ENCODE peak calls at places on chromosomes 5 and 9, in five cellular contexts. F is BJ, Y is endothelial cell, H is progenitor cell of endocrine pancreas, I is AG09309. K is an unnamed sample.

GRCh38 chr5:150503977-150504620 is 3.8 kb upstream of the NDST1 start:
- DNase-seq in F (no peak), Y (no peak), H (no peak), I (no peak), K (no peak)

GRCh38 chr9:70484232-70485130 is 70.0 kb upstream of the KLF9 start:
- DNase-seq in F (no peak), Y (peak), H (no peak), I (no peak), K (peak)

GRCh38 chr5:14143509-14143842 is 334 bp downstream of the TRIO start:
- DNase-seq in F (no peak), Y (no peak), H (no peak), I (no peak), K (no peak)

GRCh38 chr5:67065237-67065636 is 131.4 kb downstream of the CD180 start:
- DNase-seq in F (no peak), Y (no peak), H (no peak), I (no peak), K (no peak)

GRCh38 chr9:76218151-76218867 is 175.9 kb downstream of the RFK start:
- DNase-seq in F (no peak), Y (no peak), H (no peak), I (no peak), K (no peak)

GRCh38 chr9:17651725-17652124 is 72.9 kb downstream of the SH3GL2 start:
- DNase-seq in F (no peak), Y (no peak), H (no peak), I (no peak), K (no peak)

GRCh38 chr5:93800988-93801811 is 59.8 kb upstream of the POU5F2 start:
- DNase-seq in F (no peak), Y (no peak), H (no peak), I (no peak), K (no peak)

GRCh38 chr9:131805803-131806202 is 65.9 kb upstream of the RAPGEF1 start:
- DNase-seq in F (no peak), Y (no peak), H (no peak), I (no peak), K (no peak)

GRCh38 chr5:90809695-90810094 is 251.1 kb downstream of the ADGRV1 start:
- DNase-seq in F (no peak), Y (no peak), H (no peak), I (no peak), K (no peak)

GRCh38 chr5:39570418-39571027 is 145.7 kb upstream of the DAB2 start:
- DNase-seq in F (no peak), Y (no peak), H (no peak), I (no peak), K (peak)

GRCh38 chr5:17190242-17190778 is 27.1 kb upstream of the BASP1 start:
- DNase-seq in F (peak), Y (peak), H (no peak), I (peak), K (peak)

GRCh38 chr9:110214553-110214952 is 6.6 kb upstream of the C9orf152 start:
- DNase-seq in F (no peak), Y (no peak), H (no peak), I (no peak), K (no peak)

GRCh38 chr5:85868070-85868469 is 749.7 kb upstream of the COX7C start:
- DNase-seq in F (no peak), Y (no peak), H (no peak), I (no peak), K (no peak)

GRCh38 chr5:134446938-134447337 is 35.3 kb upstream of the CDKN2AIPNL start:
- DNase-seq in F (no peak), Y (no peak), H (no peak), I (no peak), K (no peak)

GRCh38 chr5:52783226-52783959 is 4.3 kb upstream of the ITGA1 start:
- DNase-seq in F (no peak), Y (no peak), H (no peak), I (peak), K (no peak)

GRCh38 chr5:83955916-83956315 is 235.3 kb upstream of the HAPLN1 start:
- DNase-seq in F (no peak), Y (no peak), H (no peak), I (peak), K (peak)

GRCh38 chr9:2016411-2017208 is 1.5 kb downstream of the SMARCA2 start:
- DNase-seq in F (no peak), Y (peak), H (peak), I (no peak), K (peak)

GRCh38 chr5:600551-601541 is 11.3 kb upstream of the CEP72 start:
- DNase-seq in F (no peak), Y (no peak), H (no peak), I (no peak), K (no peak)

GRCh38 chr9:93670208-93671029 is 94.0 kb downstream of the PHF2 start:
- DNase-seq in F (no peak), Y (peak), H (peak), I (no peak), K (no peak)

GRCh38 chr9:109745335-109746283 is 34.4 kb upstream of the PALM2AKAP2 start:
- DNase-seq in F (no peak), Y (no peak), H (no peak), I (no peak), K (no peak)

GRCh38 chr9:114720296-114720695 is 38.3 kb upstream of the TEX48 start:
- DNase-seq in F (no peak), Y (no peak), H (no peak), I (no peak), K (no peak)

GRCh38 chr9:6969805-6970204 is 212.0 kb downstream of the KDM4C start:
- DNase-seq in F (no peak), Y (no peak), H (no peak), I (no peak), K (no peak)

GRCh38 chr9:133035669-133036068 is 4.9 kb downstream of the GTF3C5 start:
- DNase-seq in F (no peak), Y (no peak), H (no peak), I (no peak), K (no peak)

GRCh38 chr5:155056644-155057269 is 43.2 kb downstream of the KIF4B start:
- DNase-seq in F (no peak), Y (no peak), H (no peak), I (no peak), K (no peak)

DNA sequence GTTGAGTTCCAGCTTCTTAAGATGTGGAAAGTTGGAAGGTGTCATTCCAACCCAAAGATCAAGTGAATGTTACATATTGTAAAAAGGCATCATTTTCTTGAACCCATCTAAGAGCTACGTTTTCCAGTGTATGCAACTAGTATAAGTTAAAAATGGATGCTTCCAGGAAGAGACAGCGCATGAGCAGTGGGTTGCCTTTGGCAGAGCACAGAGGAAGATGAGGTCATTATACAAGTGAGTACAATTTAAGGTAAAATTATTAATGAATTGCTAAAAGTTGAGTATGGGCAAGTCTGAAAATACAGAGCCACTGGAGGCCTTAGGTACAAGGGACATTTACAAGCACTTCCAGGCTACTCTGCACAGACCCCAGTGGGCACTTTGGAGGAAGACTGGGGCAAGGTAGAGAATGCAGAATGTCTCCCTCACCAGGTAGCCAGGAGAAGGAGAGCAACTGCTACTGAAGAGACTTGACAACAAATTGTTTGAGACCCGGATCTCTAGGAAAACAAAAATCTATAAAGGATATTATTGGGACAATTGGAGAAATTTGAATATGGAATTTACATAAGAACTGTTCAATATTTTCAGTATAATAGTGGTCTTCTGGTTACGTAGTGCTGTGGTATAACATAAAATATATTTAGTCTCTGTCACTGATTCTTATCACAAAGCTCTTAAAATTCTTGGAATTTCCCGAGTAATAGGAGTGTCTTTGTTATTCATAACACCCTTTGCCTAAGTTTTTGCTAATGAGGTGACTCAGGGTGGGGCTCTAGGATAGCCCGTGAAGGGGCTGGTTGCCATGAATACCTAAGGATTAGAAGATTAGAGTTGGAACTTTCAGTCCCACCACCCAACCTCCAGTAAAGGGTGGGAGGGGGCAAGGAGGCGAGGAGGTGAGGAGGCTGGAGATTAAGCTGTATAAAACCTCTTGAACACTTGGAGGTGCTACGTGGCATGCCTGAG is 129.9 kb upstream of the FER start:
- DNase-seq in F (no peak), Y (no peak), H (no peak), I (no peak), K (no peak)
- TF ChIP-seq CTCF in F (no peak), Y (no peak), H (no peak), I (no peak), K (no peak)

DNA sequence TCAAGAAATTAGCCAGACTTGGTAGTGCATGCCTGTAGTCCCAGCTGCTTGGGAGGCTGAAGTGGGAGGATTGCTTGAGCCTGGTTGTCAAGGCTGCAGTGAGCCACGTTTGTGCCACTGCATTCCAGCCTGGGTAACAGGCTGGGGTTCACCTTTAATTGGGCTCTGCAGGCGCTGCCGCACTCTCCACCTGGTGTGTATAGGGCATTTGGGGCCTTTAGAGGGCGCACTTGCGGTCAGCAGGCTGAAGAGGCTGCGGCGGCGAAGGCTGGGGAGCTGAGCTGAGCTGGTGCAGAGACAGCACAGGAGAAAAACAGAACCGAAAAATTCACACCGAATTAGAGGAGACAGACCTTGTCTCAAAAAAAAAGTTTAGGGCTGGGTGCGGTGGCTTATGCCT is 31.2 kb downstream of the CDK7 start:
- DNase-seq in F (no peak), Y (peak), H (no peak), I (no peak), K (no peak)
- TF ChIP-seq CTCF in F (peak), Y (peak), H (peak), I (peak), K (peak)

GRCh38 chr5:89580976-89581375 is 698.0 kb upstream of the MEF2C start:
- DNase-seq in F (no peak), Y (no peak), H (no peak), I (no peak), K (no peak)

GRCh38 chr5:89583534-89583933 is 700.5 kb upstream of the MEF2C start:
- DNase-seq in F (no peak), Y (no peak), H (no peak), I (no peak), K (no peak)

GRCh38 chr5:89582768-89583339 is 699.9 kb upstream of the MEF2C start:
- DNase-seq in F (no peak), Y (no peak), H (no peak), I (no peak), K (no peak)

DNA sequence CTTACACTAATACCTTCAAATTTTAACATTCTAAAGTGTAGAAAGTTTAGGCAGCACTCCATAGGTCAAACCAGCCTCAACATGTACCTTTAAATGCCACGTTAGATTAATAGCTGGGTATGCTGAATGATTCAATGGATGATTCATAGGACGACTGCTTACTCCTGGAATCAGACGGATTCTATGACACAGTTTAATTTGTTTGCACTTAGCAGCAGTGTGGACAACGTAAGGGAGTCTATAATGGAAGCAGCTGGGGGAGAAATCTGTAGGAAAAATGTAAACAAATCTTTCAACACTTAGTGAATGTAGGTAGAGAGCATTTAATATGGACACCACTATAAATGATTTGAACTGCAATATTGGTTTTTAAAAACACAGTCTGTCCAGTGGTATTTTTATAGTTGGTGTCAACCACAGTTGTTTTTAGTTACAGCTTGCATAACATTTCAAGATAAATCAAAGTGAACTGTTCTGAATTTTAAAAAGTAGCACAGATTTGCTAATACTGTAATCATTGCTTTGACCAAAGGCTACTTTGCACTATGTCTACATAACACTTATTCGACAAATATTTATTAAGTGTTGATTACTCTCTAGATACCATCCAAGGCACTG is 701.5 kb upstream of the MEF2C start:
- DNase-seq in F (peak), Y (no peak), H (no peak), I (peak), K (no peak)
- TF ChIP-seq CTCF in F (no peak), Y (no peak), H (no peak), I (no peak), K (no peak)

DNA sequence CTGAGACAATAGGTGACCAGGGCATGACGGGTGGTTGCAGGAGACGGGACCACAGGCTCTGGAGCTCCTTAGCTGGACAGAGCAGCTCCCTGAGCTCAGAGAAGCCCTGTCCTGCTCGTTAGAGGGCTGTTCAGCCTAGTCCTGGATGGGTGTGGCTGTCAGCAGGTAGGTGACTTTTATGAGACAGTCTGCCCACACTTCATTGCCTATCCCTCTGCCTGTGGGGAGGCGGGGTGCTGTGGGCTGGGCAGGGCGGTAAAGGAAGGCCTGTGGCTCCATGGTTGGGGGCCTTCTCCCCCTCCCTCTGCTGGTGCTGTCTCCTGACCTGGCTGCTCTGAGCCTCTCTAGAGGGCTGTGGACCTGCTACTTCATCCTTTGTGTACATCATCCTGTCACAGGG is 134.6 kb downstream of the RXRA start:
- DNase-seq in F (no peak), Y (no peak), H (no peak), I (no peak), K (no peak)
- TF ChIP-seq CTCF in F (no peak), Y (no peak), H (no peak), I (no peak), K (no peak)